ENCODE peak calls at places on chromosomes 7 and 10, in seven cellular contexts. One of them, this sample, is unnamed.

GRCh38 chr10:43814611-43815010 is 165.9 kb upstream of the ZNF32 start:
- DNase-seq in neuronal stem cell: no peak
- DNase-seq in mesendoderm: no peak
- DNase-seq in mesenchymal stem cell: no peak
- DNase-seq in H1: no peak
- DNase-seq in trophoblast cell: no peak
- DNase-seq in IMR-90: peak
- DNase-seq in this sample: no peak

GRCh38 chr7:2929321-2930201 is 85.5 kb upstream of the GNA12 start:
- DNase-seq in IMR-90: no peak
- DNase-seq in mesenchymal stem cell: no peak
- DNase-seq in mesendoderm: peak
- DNase-seq in H1: no peak
- DNase-seq in trophoblast cell: no peak
- DNase-seq in neuronal stem cell: no peak
- DNase-seq in this sample: peak

GRCh38 chr10:80855348-80855971 is 317.8 kb downstream of the SH2D4B start:
- DNase-seq in mesendoderm: peak
- DNase-seq in IMR-90: no peak
- DNase-seq in mesenchymal stem cell: peak
- DNase-seq in H1: peak
- DNase-seq in trophoblast cell: no peak
- DNase-seq in neuronal stem cell: peak
- DNase-seq in this sample: peak

GRCh38 chr10:93272884-93273675 is 199.4 kb downstream of the CYP26A1 start:
- DNase-seq in trophoblast cell: no peak
- DNase-seq in neuronal stem cell: peak
- DNase-seq in IMR-90: no peak
- DNase-seq in H1: peak
- DNase-seq in mesendoderm: peak
- DNase-seq in mesenchymal stem cell: no peak
- DNase-seq in this sample: peak

GRCh38 chr7:151179946-151180345 is 7.1 kb downstream of the ASB10 start:
- DNase-seq in trophoblast cell: no peak
- DNase-seq in H1: no peak
- DNase-seq in IMR-90: no peak
- DNase-seq in mesendoderm: no peak
- DNase-seq in neuronal stem cell: no peak
- DNase-seq in mesenchymal stem cell: no peak
- DNase-seq in this sample: no peak

GRCh38 chr10:117441812-117442443 is 66.7 kb upstream of the PDZD8 start:
- DNase-seq in trophoblast cell: no peak
- DNase-seq in neuronal stem cell: no peak
- DNase-seq in H1: no peak
- DNase-seq in mesenchymal stem cell: peak
- DNase-seq in mesendoderm: no peak
- DNase-seq in IMR-90: no peak
- DNase-seq in this sample: no peak

GRCh38 chr10:113337142-113337541 is 215.7 kb upstream of the HABP2 start:
- DNase-seq in IMR-90: no peak
- DNase-seq in neuronal stem cell: no peak
- DNase-seq in H1: no peak
- DNase-seq in mesenchymal stem cell: no peak
- DNase-seq in mesendoderm: no peak
- DNase-seq in trophoblast cell: no peak
- DNase-seq in this sample: no peak

GRCh38 chr7:18624436-18624835 is 128.9 kb downstream of the HDAC9 start:
- DNase-seq in IMR-90: no peak
- DNase-seq in mesendoderm: no peak
- DNase-seq in mesenchymal stem cell: no peak
- DNase-seq in trophoblast cell: no peak
- DNase-seq in neuronal stem cell: no peak
- DNase-seq in H1: no peak
- DNase-seq in this sample: no peak

GRCh38 chr10:71302874-71303568 is 16.0 kb upstream of the SLC29A3 start:
- DNase-seq in neuronal stem cell: peak
- DNase-seq in mesenchymal stem cell: peak
- DNase-seq in H1: no peak
- DNase-seq in IMR-90: peak
- DNase-seq in mesendoderm: peak
- DNase-seq in trophoblast cell: peak
- DNase-seq in this sample: no peak

GRCh38 chr10:12484945-12485805 is 135.8 kb downstream of the CAMK1D start:
- DNase-seq in H1: peak
- DNase-seq in mesenchymal stem cell: no peak
- DNase-seq in trophoblast cell: peak
- DNase-seq in mesendoderm: peak
- DNase-seq in IMR-90: no peak
- DNase-seq in neuronal stem cell: no peak
- DNase-seq in this sample: peak

GRCh38 chr10:50063100-50063499 is 4.7 kb upstream of the WASHC2A start:
- DNase-seq in neuronal stem cell: no peak
- DNase-seq in mesenchymal stem cell: no peak
- DNase-seq in mesendoderm: no peak
- DNase-seq in H1: no peak
- DNase-seq in trophoblast cell: no peak
- DNase-seq in IMR-90: no peak
- DNase-seq in this sample: peak

GRCh38 chr7:44076101-44076895 is 6.0 kb downstream of the POLM start:
- DNase-seq in mesenchymal stem cell: no peak
- DNase-seq in neuronal stem cell: no peak
- DNase-seq in trophoblast cell: no peak
- DNase-seq in IMR-90: no peak
- DNase-seq in mesendoderm: no peak
- DNase-seq in H1: no peak
- DNase-seq in this sample: no peak

GRCh38 chr7:105829681-105830322 is 46.6 kb downstream of the ATXN7L1 start:
- DNase-seq in mesenchymal stem cell: peak
- DNase-seq in IMR-90: peak
- DNase-seq in H1: no peak
- DNase-seq in mesendoderm: no peak
- DNase-seq in neuronal stem cell: no peak
- DNase-seq in trophoblast cell: no peak
- DNase-seq in this sample: no peak

GRCh38 chr10:9228770-9229169 is 1174.3 kb downstream of the GATA3 start:
- DNase-seq in mesenchymal stem cell: no peak
- DNase-seq in mesendoderm: peak
- DNase-seq in H1: no peak
- DNase-seq in neuronal stem cell: no peak
- DNase-seq in trophoblast cell: peak
- DNase-seq in IMR-90: peak
- DNase-seq in this sample: no peak

GRCh38 chr7:151680810-151681209 is 161.1 kb upstream of the RHEB start:
- DNase-seq in trophoblast cell: peak
- DNase-seq in H1: no peak
- DNase-seq in neuronal stem cell: no peak
- DNase-seq in IMR-90: peak
- DNase-seq in mesendoderm: no peak
- DNase-seq in mesenchymal stem cell: peak
- DNase-seq in this sample: no peak

GRCh38 chr10:73366381-73367298 is 8.0 kb upstream of the CFAP70 start:
- DNase-seq in IMR-90: no peak
- DNase-seq in trophoblast cell: no peak
- DNase-seq in mesenchymal stem cell: no peak
- DNase-seq in mesendoderm: peak
- DNase-seq in H1: no peak
- DNase-seq in neuronal stem cell: no peak
- DNase-seq in this sample: no peak

GRCh38 chr7:131633342-131633843 is 77.0 kb upstream of the PODXL start:
- DNase-seq in trophoblast cell: no peak
- DNase-seq in IMR-90: peak
- DNase-seq in neuronal stem cell: no peak
- DNase-seq in H1: no peak
- DNase-seq in mesenchymal stem cell: peak
- DNase-seq in mesendoderm: no peak
- DNase-seq in this sample: no peak

GRCh38 chr10:121596668-121597503 is 1.4 kb downstream of the FGFR2 start:
- DNase-seq in H1: peak
- DNase-seq in trophoblast cell: peak
- DNase-seq in mesenchymal stem cell: peak
- DNase-seq in IMR-90: no peak
- DNase-seq in neuronal stem cell: peak
- DNase-seq in mesendoderm: peak
- DNase-seq in this sample: peak

GRCh38 chr7:147251924-147252323 is 1135.3 kb downstream of the CNTNAP2 start:
- DNase-seq in mesendoderm: no peak
- DNase-seq in mesenchymal stem cell: no peak
- DNase-seq in neuronal stem cell: no peak
- DNase-seq in trophoblast cell: no peak
- DNase-seq in IMR-90: no peak
- DNase-seq in H1: no peak
- DNase-seq in this sample: no peak

GRCh38 chr10:130772056-130772455 is 539.5 kb downstream of the TCERG1L start:
- DNase-seq in trophoblast cell: no peak
- DNase-seq in mesendoderm: no peak
- DNase-seq in H1: no peak
- DNase-seq in neuronal stem cell: no peak
- DNase-seq in mesenchymal stem cell: no peak
- DNase-seq in IMR-90: no peak
- DNase-seq in this sample: no peak

GRCh38 chr10:84214612-84215235 is 10.6 kb downstream of the LRIT2 start:
- DNase-seq in neuronal stem cell: no peak
- DNase-seq in mesendoderm: peak
- DNase-seq in mesenchymal stem cell: no peak
- DNase-seq in H1: peak
- DNase-seq in trophoblast cell: peak
- DNase-seq in IMR-90: no peak
- DNase-seq in this sample: peak

GRCh38 chr10:33600381-33600780 is 265.9 kb upstream of the NRP1 start:
- DNase-seq in neuronal stem cell: no peak
- DNase-seq in mesenchymal stem cell: peak
- DNase-seq in IMR-90: peak
- DNase-seq in mesendoderm: no peak
- DNase-seq in trophoblast cell: peak
- DNase-seq in H1: no peak
- DNase-seq in this sample: no peak

GRCh38 chr10:52662255-52662654 is 110.3 kb downstream of the MBL2 start:
- DNase-seq in trophoblast cell: no peak
- DNase-seq in mesendoderm: no peak
- DNase-seq in H1: no peak
- DNase-seq in neuronal stem cell: no peak
- DNase-seq in IMR-90: no peak
- DNase-seq in mesenchymal stem cell: no peak
- DNase-seq in this sample: no peak
- H3K23ac ChIP-seq in trophoblast cell: no peak
- H3K23ac ChIP-seq in mesendoderm: no peak
- H3K23ac ChIP-seq in H1: no peak
- H3K23ac ChIP-seq in neuronal stem cell: no peak
- H3K23ac ChIP-seq in IMR-90: no peak
- H3K23ac ChIP-seq in mesenchymal stem cell: no peak
- H3K23ac ChIP-seq in this sample: no peak

GRCh38 chr7:5594616-5595544 is 171.2 kb upstream of the TNRC18 start:
- DNase-seq in trophoblast cell: peak
- DNase-seq in H1: no peak
- DNase-seq in mesenchymal stem cell: peak
- DNase-seq in neuronal stem cell: peak
- DNase-seq in IMR-90: peak
- DNase-seq in mesendoderm: peak
- DNase-seq in this sample: peak
- H3K9ac ChIP-seq in trophoblast cell: peak
- H3K9ac ChIP-seq in H1: peak
- H3K9ac ChIP-seq in mesenchymal stem cell: peak
- H3K9ac ChIP-seq in neuronal stem cell: peak
- H3K9ac ChIP-seq in IMR-90: peak
- H3K9ac ChIP-seq in mesendoderm: peak
- H3K9ac ChIP-seq in this sample: peak

DNA sequence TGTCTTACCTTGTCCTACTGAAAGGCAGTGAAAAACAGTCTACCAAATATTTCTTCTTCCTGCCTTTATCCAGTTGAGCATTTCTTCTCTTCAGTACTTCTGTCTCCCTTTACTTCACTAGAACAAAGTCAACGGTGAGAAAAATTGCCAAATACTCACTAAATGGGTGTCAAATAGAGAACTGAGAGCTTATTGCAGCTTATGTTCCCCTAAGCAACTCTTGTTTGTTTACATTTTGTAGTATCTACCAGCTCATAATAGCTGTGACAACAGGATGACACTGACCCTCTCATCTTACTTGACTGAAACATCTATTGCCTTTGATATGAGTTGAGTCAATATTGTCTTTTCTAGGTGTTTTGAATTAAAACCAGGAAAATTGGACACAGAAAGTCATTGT is 327.9 kb upstream of the SORCS1 start:
- DNase-seq in mesenchymal stem cell: no peak
- DNase-seq in H1: no peak
- DNase-seq in neuronal stem cell: no peak
- DNase-seq in trophoblast cell: no peak
- DNase-seq in IMR-90: no peak
- DNase-seq in mesendoderm: no peak
- DNase-seq in this sample: no peak
- H2BK120ac ChIP-seq in mesenchymal stem cell: no peak
- H2BK120ac ChIP-seq in H1: no peak
- H2BK120ac ChIP-seq in neuronal stem cell: no peak
- H2BK120ac ChIP-seq in trophoblast cell: no peak
- H2BK120ac ChIP-seq in IMR-90: no peak
- H2BK120ac ChIP-seq in mesendoderm: no peak
- H2BK120ac ChIP-seq in this sample: no peak

GRCh38 chr7:87091487-87092066 is 32.1 kb upstream of the ELAPOR2 start:
- DNase-seq in neuronal stem cell: no peak
- DNase-seq in mesenchymal stem cell: no peak
- DNase-seq in H1: no peak
- DNase-seq in trophoblast cell: no peak
- DNase-seq in mesendoderm: peak
- DNase-seq in IMR-90: no peak
- DNase-seq in this sample: no peak
- H3K23ac ChIP-seq in neuronal stem cell: no peak
- H3K23ac ChIP-seq in mesenchymal stem cell: no peak
- H3K23ac ChIP-seq in H1: no peak
- H3K23ac ChIP-seq in trophoblast cell: no peak
- H3K23ac ChIP-seq in mesendoderm: no peak
- H3K23ac ChIP-seq in IMR-90: no peak
- H3K23ac ChIP-seq in this sample: no peak

GRCh38 chr10:88066319-88066718 is 202.9 kb downstream of the PTEN start:
- DNase-seq in neuronal stem cell: no peak
- DNase-seq in IMR-90: no peak
- DNase-seq in trophoblast cell: no peak
- DNase-seq in mesendoderm: no peak
- DNase-seq in mesenchymal stem cell: no peak
- DNase-seq in H1: no peak
- DNase-seq in this sample: no peak
- H3K9ac ChIP-seq in neuronal stem cell: no peak
- H3K9ac ChIP-seq in IMR-90: no peak
- H3K9ac ChIP-seq in trophoblast cell: no peak
- H3K9ac ChIP-seq in mesendoderm: no peak
- H3K9ac ChIP-seq in mesenchymal stem cell: no peak
- H3K9ac ChIP-seq in H1: no peak
- H3K9ac ChIP-seq in this sample: no peak

This sample was measured in H9.